ENCODE peak calls at places on chromosome X, in six cellular contexts. P is fibroblast of lung, G is HepG2, O is neural progenitor cell, J is DND-41, T is astrocyte. H is an unnamed sample.

GRCh38 chrX:16838202-16839066 is 31.7 kb downstream of the RBBP7 start:
- DNase-seq in P (peak; percentile 86), G (no peak), O (peak; percentile 16), J (no peak), T (peak; percentile 82), H (no peak)

GRCh38 chrX:40245411-40246140 is 147.8 kb upstream of the BCOR start:
- DNase-seq in P (peak; percentile 73), G (no peak), O (no peak), J (no peak), T (peak; percentile 63), H (no peak)

GRCh38 chrX:136292656-136293055 is 8.1 kb upstream of the ADGRG4 start:
- DNase-seq in P (no peak), G (no peak), O (no peak), J (no peak), T (no peak), H (no peak)

GRCh38 chrX:134622056-134622812 is 36.0 kb downstream of the PLAC1 start:
- DNase-seq in P (peak; percentile 93), G (no peak), O (no peak), J (peak; percentile 25), T (peak; percentile 89), H (no peak)

GRCh38 chrX:72026341-72027023 is 105.2 kb downstream of the RTL5 start:
- DNase-seq in P (peak; percentile 45), G (no peak), O (no peak), J (no peak), T (peak; percentile 32), H (no peak)

GRCh38 chrX:8726031-8726652 is 5.8 kb downstream of the ANOS1 start:
- DNase-seq in P (peak; percentile 70), G (no peak), O (no peak), J (no peak), T (peak; percentile 64), H (no peak)

GRCh38 chrX:135531813-135532212 is 11.4 kb downstream of the INTS6L start:
- DNase-seq in P (no peak), G (no peak), O (no peak), J (no peak), T (no peak), H (no peak)

GRCh38 chrX:40617566-40617965 is 5.7 kb upstream of the MPC1L start:
- DNase-seq in P (peak; percentile 7), G (peak; percentile 5), O (no peak), J (no peak), T (peak; percentile 16), H (no peak)

GRCh38 chrX:1475881-1476280 is 23.2 kb upstream of the ASMTL start:
- DNase-seq in P (no peak), G (no peak), O (no peak), J (peak; percentile 2), T (no peak), H (no peak)

GRCh38 chrX:153775631-153776595 is 4.9 kb upstream of the SRPK3 start:
- DNase-seq in P (no peak), G (no peak), O (no peak), J (no peak), T (no peak), H (peak; percentile 27)

GRCh38 chrX:69116077-69116476 is 49.2 kb downstream of the PJA1 start:
- DNase-seq in P (no peak), G (no peak), O (no peak), J (no peak), T (no peak), H (no peak)

GRCh38 chrX:68718443-68718820 is 71.0 kb downstream of the STARD8 start:
- DNase-seq in P (no peak), G (no peak), O (no peak), J (no peak), T (no peak), H (no peak)

GRCh38 chrX:69123481-69123880 is 41.8 kb downstream of the PJA1 start:
- DNase-seq in P (no peak), G (no peak), O (no peak), J (no peak), T (no peak), H (no peak)

GRCh38 chrX:123201720-123202119 is 17.6 kb downstream of the GRIA3 start:
- DNase-seq in P (peak; percentile 37), G (peak; percentile 1), O (no peak), J (no peak), T (peak; percentile 21), H (no peak)

GRCh38 chrX:113586281-113586898 is 745.8 kb upstream of the AMOT start:
- DNase-seq in P (no peak), G (no peak), O (no peak), J (no peak), T (no peak), H (no peak)

GRCh38 chrX:35919536-35920309 is at the start of gene CFAP47:
- DNase-seq in P (no peak), G (no peak), O (peak; percentile 86), J (no peak), T (no peak), H (peak; percentile 25)

GRCh38 chrX:48992341-48992740 is 9.7 kb downstream of the GRIPAP1 start:
- DNase-seq in P (no peak), G (no peak), O (no peak), J (no peak), T (no peak), H (no peak)

GRCh38 chrX:150364347-150365050 is 1.4 kb downstream of the MAMLD1 start:
- DNase-seq in P (peak; percentile 23), G (no peak), O (peak; percentile 65), J (peak; percentile 40), T (no peak), H (peak; percentile 59)

GRCh38 chrX:51614353-51614752 is 4.4 kb downstream of the CENPVL3 start:
- DNase-seq in P (peak; percentile 48), G (peak; percentile 2), O (peak; percentile 56), J (no peak), T (peak; percentile 35), H (peak; percentile 47)

GRCh38 chrX:2710041-2710471 is 19.0 kb downstream of the CD99 start:
- DNase-seq in P (peak; percentile 72), G (no peak), O (no peak), J (peak; percentile 61), T (peak; percentile 67), H (no peak)

GRCh38 chrX:154412468-154412867 is 1.1 kb downstream of the TAFAZZIN start:
- DNase-seq in P (no peak), G (no peak), O (no peak), J (peak; percentile 49), T (no peak), H (peak; percentile 57)

GRCh38 chrX:110858565-110858964 is 62.9 kb upstream of the CHRDL1 start:
- DNase-seq in P (no peak), G (no peak), O (no peak), J (no peak), T (no peak), H (no peak)
- H3K79me2 ChIP-seq in P (no peaks in the 10 kb centered on the region), G (no peaks in the 10 kb centered on the region), O (no peaks in the 10 kb centered on the region), J (no peaks in the 10 kb centered on the region), T (no peaks in the 10 kb centered on the region), H (no peaks in the 10 kb centered on the region)

DNA sequence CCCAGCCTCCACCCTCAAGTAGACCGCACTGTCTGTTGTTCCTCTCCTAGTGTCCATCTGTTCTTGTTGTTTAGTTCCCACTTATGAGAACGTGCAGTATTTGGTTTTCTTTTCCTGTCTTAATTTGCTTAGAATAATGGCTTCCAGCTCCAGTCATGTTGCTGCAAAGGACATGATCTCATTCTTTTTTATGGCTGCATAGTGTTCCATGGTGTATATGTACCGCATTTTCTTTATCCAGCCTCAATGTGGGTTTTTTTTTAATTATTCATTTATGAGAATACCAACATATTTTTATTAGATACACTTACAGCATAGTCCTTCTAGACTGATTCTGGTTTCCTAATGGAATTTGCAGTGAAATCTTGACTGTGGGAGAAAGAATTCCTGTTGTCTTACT is 1.3 kb downstream of the VMA21 start:
- DNase-seq in P (no peak), G (no peak), O (no peak), J (no peak), T (no peak), H (no peak)
- H3K79me2 ChIP-seq in P (peaks cover 61% of the 10 kb centered on the region), G (peaks cover 59% of the 10 kb centered on the region), O (peaks cover 63% of the 10 kb centered on the region), J (peaks cover 79% of the 10 kb centered on the region), T (peaks cover 64% of the 10 kb centered on the region), H (peaks cover 63% of the 10 kb centered on the region)

GRCh38 chrX:108156934-108157466 is 65.4 kb downstream of the ATG4A start:
- DNase-seq in P (no peak), G (no peak), O (no peak), J (no peak), T (no peak), H (no peak)

GRCh38 chrX:108156082-108156481 is 64.5 kb downstream of the ATG4A start:
- DNase-seq in P (no peak), G (no peak), O (no peak), J (no peak), T (no peak), H (no peak)

GRCh38 chrX:108160309-108160708 is 68.7 kb downstream of the ATG4A start:
- DNase-seq in P (no peak), G (no peak), O (no peak), J (no peak), T (no peak), H (no peak)

GRCh38 chrX:108157628-108158027 is 66.0 kb downstream of the ATG4A start:
- DNase-seq in P (no peak), G (no peak), O (no peak), J (no peak), T (no peak), H (no peak)

GRCh38 chrX:108159028-108159670 is 67.6 kb downstream of the ATG4A start:
- DNase-seq in P (no peak), G (no peak), O (no peak), J (no peak), T (no peak), H (no peak)
- H3K79me2 ChIP-seq in P (no peaks in the 10 kb centered on the region), G (no peaks in the 10 kb centered on the region), O (no peaks in the 10 kb centered on the region), J (no peaks in the 10 kb centered on the region), T (no peaks in the 10 kb centered on the region), H (no peaks in the 10 kb centered on the region)

GRCh38 chrX:44992775-44993174 is 119.8 kb downstream of the KDM6A start:
- DNase-seq in P (no peak), G (no peak), O (no peak), J (no peak), T (no peak), H (no peak)

GRCh38 chrX:44996282-44996681 is 123.3 kb downstream of the KDM6A start:
- DNase-seq in P (no peak), G (no peak), O (no peak), J (no peak), T (no peak), H (no peak)

GRCh38 chrX:44997282-44997813 is 124.4 kb downstream of the KDM6A start:
- DNase-seq in P (no peak), G (no peak), O (no peak), J (no peak), T (no peak), H (no peak)

GRCh38 chrX:45001038-45001437 is 128.1 kb downstream of the KDM6A start:
- DNase-seq in P (no peak), G (no peak), O (no peak), J (no peak), T (no peak), H (no peak)

DNA sequence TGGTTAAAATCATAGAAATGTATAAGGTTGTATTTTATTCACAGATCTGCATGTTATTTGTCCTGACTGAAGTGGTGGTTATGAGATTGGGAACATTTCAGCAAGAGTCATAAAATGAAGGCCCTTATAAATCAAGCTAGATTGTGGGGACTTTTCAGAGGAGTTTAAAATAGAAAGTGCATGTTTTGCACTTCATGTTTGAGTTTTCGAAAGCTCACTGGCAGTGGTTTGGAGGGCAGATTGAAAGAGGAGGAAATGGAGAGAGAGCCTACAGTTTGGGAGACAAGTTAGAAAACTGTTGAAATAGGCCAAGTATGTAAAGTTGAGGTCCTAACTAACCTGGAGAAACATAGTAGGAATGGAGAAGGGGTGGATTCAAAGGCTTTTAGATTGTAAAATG is 124.9 kb downstream of the KDM6A start:
- DNase-seq in P (no peak), G (no peak), O (no peak), J (no peak), T (no peak), H (no peak)
- H3K79me2 ChIP-seq in P (no peaks in the 10 kb centered on the region), G (peaks cover 6% of the 10 kb centered on the region), O (peaks cover 90% of the 10 kb centered on the region), J (peaks cover 65% of the 10 kb centered on the region), T (peaks cover 35% of the 10 kb centered on the region), H (peaks cover 39% of the 10 kb centered on the region)

H was measured in SK-N-SH.